ENCODE peak calls at places on chromosomes 6 and 20, in seven cellular contexts. M is H1, P is Panc1, C is HepG2, T is GM12878, Z is SK-N-SH, V is K562. N is an unnamed sample.
A peak's percentile ranks its signal among the peaks of the same experiment; 100 is the strongest.

GRCh38 chr20:2052741-2053140 is 48.9 kb upstream of the STK35 start:
- DNase-seq in Z (no peak), V (no peak), M (no peak), C (no peak), P (no peak), T (no peak), N (no peak)

GRCh38 chr20:14331671-14332070 is 5.7 kb downstream of the FLRT3 start:
- DNase-seq in M (no peak), T (no peak), V (no peak), C (no peak), P (no peak), Z (no peak), N (no peak)

GRCh38 chr6:138004423-138005287 is 102.6 kb downstream of the PERP start:
- DNase-seq in V (no peak), C (peak; percentile 35), M (no peak), P (no peak), Z (no peak), T (peak; percentile 28), N (peak; percentile 32)

GRCh38 chr20:36720510-36720909 is 25.4 kb downstream of the NDRG3 start:
- DNase-seq in T (no peak), P (no peak), C (no peak), Z (no peak), M (no peak), V (no peak), N (no peak)

GRCh38 chr6:158377866-158378265 is 65.6 kb downstream of the TULP4 start:
- DNase-seq in P (no peak), C (no peak), M (no peak), Z (no peak), V (no peak), T (no peak), N (no peak)

GRCh38 chr6:51513891-51514290 is 573.5 kb downstream of the PKHD1 start:
- DNase-seq in C (no peak), M (no peak), Z (no peak), P (no peak), T (no peak), V (no peak), N (no peak)

GRCh38 chr6:69827491-69827890 is 30.7 kb upstream of the LMBRD1 start:
- DNase-seq in P (no peak), V (no peak), Z (no peak), T (no peak), M (no peak), C (no peak), N (no peak)

GRCh38 chr20:11712611-11713160 is 205.0 kb upstream of the BTBD3 start:
- DNase-seq in V (no peak), M (no peak), P (no peak), C (no peak), T (no peak), Z (no peak), N (no peak)

GRCh38 chr20:24208652-24209051 is 220.1 kb upstream of the GGTLC1 start:
- DNase-seq in T (no peak), M (peak; percentile 55), V (no peak), Z (no peak), C (peak; percentile 28), P (no peak), N (no peak)

GRCh38 chr6:55174211-55175013 is at the start of gene HCRTR2:
- DNase-seq in T (no peak), Z (peak; percentile 2), C (no peak), P (no peak), M (peak; percentile 59), V (no peak), N (no peak)

GRCh38 chr6:178119-178518 is 114.2 kb upstream of the DUSP22 start:
- DNase-seq in M (no peak), P (no peak), T (no peak), Z (no peak), C (no peak), V (no peak), N (no peak)

GRCh38 chr20:3242167-3242692 is 3.2 kb upstream of the SLC4A11 start:
- DNase-seq in M (no peak), C (peak; percentile 71), Z (no peak), P (no peak), V (no peak), T (no peak), N (no peak)

GRCh38 chr20:58647162-58647813 is 3.8 kb upstream of the STX16 start:
- DNase-seq in T (no peak), V (peak; percentile 29), M (peak; percentile 19), Z (peak; percentile 55), P (no peak), C (no peak), N (no peak)

GRCh38 chr20:4512891-4513550 is 208.7 kb upstream of the PRND start:
- DNase-seq in M (no peak), P (peak; percentile 85), T (no peak), V (no peak), Z (no peak), C (peak; percentile 38), N (peak; percentile 91)

GRCh38 chr20:58081842-58082241 is 146.6 kb downstream of the ANKRD60 start:
- DNase-seq in Z (no peak), M (no peak), T (no peak), C (no peak), V (no peak), P (no peak), N (no peak)

GRCh38 chr6:105994522-105995402 is 91.4 kb upstream of the PRDM1 start:
- DNase-seq in T (no peak), V (no peak), M (peak; percentile 74), Z (peak; percentile 48), P (no peak), C (no peak), N (peak; percentile 31)

GRCh38 chr6:167746377-167747151 is 80.1 kb upstream of the AFDN start:
- DNase-seq in T (no peak), C (no peak), M (no peak), P (no peak), Z (no peak), V (no peak), N (no peak)

DNA sequence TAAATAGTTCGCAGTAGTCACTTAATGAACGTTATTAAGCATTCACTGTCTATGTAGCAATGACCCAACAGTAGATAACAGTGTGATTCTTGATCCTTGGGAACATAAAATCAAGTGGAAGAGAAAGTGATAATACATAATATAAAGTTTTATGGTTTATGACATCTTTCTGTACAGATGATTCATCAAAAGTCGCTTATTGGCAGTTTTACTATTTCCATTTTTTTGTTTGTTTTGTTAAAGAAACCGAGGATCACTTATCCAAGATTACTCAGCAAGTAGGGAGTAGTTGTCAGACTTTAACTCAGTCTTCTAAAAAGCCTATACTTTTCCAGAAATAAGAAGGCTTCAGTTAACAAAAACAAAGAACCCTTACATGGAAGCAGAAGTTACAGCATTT is 260.8 kb downstream of the ZFAND3 start:
- DNase-seq in Z (no peak), C (no peak), V (no peak), T (no peak), P (no peak), M (no peak), N (no peak)
- TF ChIP-seq SIN3A in Z (no peak), C (no peak), V (no peak), T (no peak), P (no peak), M (no peak), N (no peak)

DNA sequence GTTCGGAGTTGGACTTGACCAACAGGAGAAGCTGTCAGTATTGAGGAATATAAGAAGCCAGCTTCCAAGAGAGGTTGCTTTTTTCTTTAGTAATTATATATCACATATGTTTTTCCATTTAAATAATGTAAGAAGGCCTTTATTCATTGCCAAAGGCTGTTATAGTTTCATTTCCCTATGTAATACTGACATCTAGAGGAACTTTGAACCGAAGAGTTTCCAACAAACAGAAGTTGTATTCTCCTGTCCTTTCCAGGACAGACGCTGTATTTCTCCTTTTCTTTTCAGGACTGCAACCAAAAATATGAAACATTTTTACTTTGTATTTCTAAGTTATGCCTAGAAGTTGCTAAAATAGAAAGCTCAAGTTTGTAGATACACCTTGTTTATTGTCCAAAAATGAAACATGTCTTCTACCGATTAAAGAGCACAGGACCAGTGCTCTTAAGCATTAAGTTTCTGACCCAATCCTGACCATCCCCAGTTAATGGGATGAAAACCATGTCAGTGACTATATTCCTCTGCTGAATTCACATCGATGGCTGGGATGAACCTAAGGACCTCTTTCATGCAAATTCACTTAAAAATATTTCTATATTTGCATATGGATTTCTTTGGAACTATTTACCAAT is 55.1 kb downstream of the MYLK4 start:
- DNase-seq in V (no peak), Z (no peak), M (no peak), T (no peak), C (peak; percentile 27), P (peak; percentile 22), N (peak; percentile 36)
- TF ChIP-seq CTCF in V (peak; percentile 62), Z (peak; percentile 45), M (no peak), T (peak; percentile 30), C (peak; percentile 75), P (peak; percentile 52), N (peak; percentile 53)

DNA sequence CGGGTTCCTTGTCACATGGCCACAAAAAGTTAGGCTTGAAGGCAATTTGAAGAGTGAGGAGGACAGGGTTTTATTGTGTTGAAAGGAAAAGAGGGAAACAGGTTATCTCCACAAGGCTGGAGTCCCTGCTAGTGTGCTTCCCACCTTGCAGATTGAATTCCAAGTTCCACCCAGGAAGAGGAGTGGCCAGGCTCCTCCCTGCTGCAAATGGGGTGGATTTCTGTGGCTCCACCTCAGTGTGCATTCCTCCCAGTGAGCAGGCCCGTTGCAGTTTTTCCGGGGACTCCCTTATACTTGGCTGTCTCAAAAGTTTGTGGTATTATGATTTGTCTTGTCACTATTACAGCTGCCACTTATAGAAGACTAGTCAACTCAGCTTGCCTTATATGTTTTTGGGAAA is 281.8 kb upstream of the PLCB4 start:
- DNase-seq in Z (no peak), P (no peak), M (no peak), T (no peak), C (no peak), V (no peak), N (no peak)
- TF ChIP-seq SIN3A in Z (no peak), P (no peak), M (no peak), T (no peak), C (no peak), V (no peak), N (no peak)

GRCh38 chr6:127859956-127860355 is 40.9 kb downstream of the THEMIS start:
- DNase-seq in V (no peak), M (no peak), T (no peak), P (no peak), C (no peak), Z (no peak), N (no peak)

GRCh38 chr6:127854009-127854408 is 46.8 kb downstream of the THEMIS start:
- DNase-seq in Z (no peak), V (no peak), C (no peak), M (no peak), P (no peak), T (no peak), N (no peak)

GRCh38 chr6:127858992-127859391 is 41.9 kb downstream of the THEMIS start:
- DNase-seq in C (no peak), M (no peak), V (no peak), T (no peak), P (no peak), Z (no peak), N (no peak)

GRCh38 chr6:127857051-127857637 is 43.7 kb downstream of the THEMIS start:
- DNase-seq in P (no peak), M (no peak), Z (no peak), V (no peak), T (no peak), C (no peak), N (no peak)

DNA sequence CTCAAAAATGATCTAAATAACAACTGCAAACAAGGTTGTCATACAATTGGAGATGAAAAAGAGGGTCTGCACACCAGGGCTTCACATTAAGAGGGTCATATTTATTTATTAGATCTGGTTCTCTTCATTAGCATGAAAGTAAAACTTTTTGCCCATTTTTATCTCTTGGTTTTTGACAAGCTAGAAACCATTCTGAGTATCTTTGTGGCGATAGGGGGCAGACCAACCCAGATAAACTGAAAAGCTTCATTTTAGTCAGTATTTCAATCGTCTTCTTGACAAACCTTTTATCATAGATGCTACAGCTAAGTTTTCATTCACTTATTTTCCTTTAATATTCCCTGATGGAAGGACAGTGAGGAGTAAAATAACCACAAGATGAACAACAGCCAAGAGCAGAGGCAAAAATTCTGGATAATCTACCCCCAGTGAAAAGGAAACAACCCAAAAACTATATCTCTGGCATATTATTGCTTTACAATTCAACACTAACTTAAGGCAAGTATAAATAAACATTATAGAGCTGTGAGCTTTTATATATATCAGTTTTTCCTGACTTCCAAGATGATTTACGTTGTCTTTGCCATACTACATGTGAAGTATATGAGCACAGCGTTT is 45.2 kb downstream of the THEMIS start:
- DNase-seq in M (no peak), T (no peak), Z (no peak), C (peak; percentile 24), V (no peak), P (peak; percentile 35), N (no peak)
- TF ChIP-seq CTCF in M (no peak), T (peak; percentile 29), Z (peak; percentile 70), C (peak; percentile 68), V (no peak), P (peak; percentile 62), N (peak; percentile 63)